ENCODE peak calls at places on chromosomes 5 and 9, in four cellular contexts. X is GM13977, J is heart left ventricle, F is germinal center. W is an unnamed sample.

GRCh38 chr9:96022445-96023031 is 147.0 kb downstream of the ERCC6L2 start:
- DNase-seq in J (peak), X (peak), F (no peak), W (peak)

GRCh38 chr5:148972958-148973357 is 89.9 kb downstream of the SH3TC2 start:
- DNase-seq in X (no peak), F (no peak), J (peak), W (peak)

GRCh38 chr9:35826071-35826701 is 2.3 kb downstream of the FAM221B start:
- DNase-seq in J (no peak), X (peak), F (peak), W (no peak)

GRCh38 chr5:111984044-111984443 is 227.1 kb upstream of the NREP start:
- DNase-seq in J (peak), F (no peak), X (peak), W (peak)

GRCh38 chr5:127320032-127320945 is 29.7 kb downstream of the MEGF10 start:
- DNase-seq in X (no peak), F (no peak), J (no peak), W (no peak)

GRCh38 chr9:127976498-127976897 is 4.3 kb downstream of the EEIG1 start:
- DNase-seq in X (no peak), J (peak), F (no peak), W (no peak)

GRCh38 chr5:142186821-142187594 is 78.4 kb downstream of the NDFIP1 start:
- DNase-seq in F (no peak), X (no peak), J (no peak), W (no peak)

GRCh38 chr5:140362875-140363630 is 3.1 kb downstream of the SLC4A9 start:
- DNase-seq in J (peak), F (peak), X (peak), W (peak)

GRCh38 chr9:23005061-23005690 is 558.6 kb downstream of the DMRTA1 start:
- DNase-seq in X (no peak), J (no peak), F (no peak), W (no peak)

GRCh38 chr5:112784726-112785125 is 47.0 kb downstream of the APC start:
- DNase-seq in F (no peak), X (no peak), J (no peak), W (no peak)

GRCh38 chr9:22237497-22238363 is 208.9 kb upstream of the DMRTA1 start:
- DNase-seq in J (no peak), X (no peak), F (no peak), W (no peak)

GRCh38 chr9:123637940-123638634 is 282.1 kb downstream of the CRB2 start:
- DNase-seq in F (no peak), X (no peak), J (no peak), W (no peak)

GRCh38 chr9:117268847-117269452 is 145.9 kb downstream of the ASTN2 start:
- DNase-seq in F (no peak), X (no peak), J (no peak), W (no peak)

GRCh38 chr5:96957125-96958041 is 21.5 kb downstream of the LNPEP start:
- DNase-seq in X (peak), J (no peak), F (no peak), W (no peak)

GRCh38 chr5:133670336-133670735 is 58.0 kb upstream of the FSTL4 start:
- DNase-seq in X (no peak), J (no peak), F (no peak), W (no peak)

GRCh38 chr5:78997090-78997489 is 12.0 kb upstream of the ARSB start:
- DNase-seq in F (no peak), X (no peak), J (no peak), W (no peak)

GRCh38 chr5:129963359-129963758 is 59.1 kb downstream of the CHSY3 start:
- DNase-seq in F (no peak), J (no peak), X (no peak), W (no peak)

GRCh38 chr5:67012241-67012640 is 184.4 kb downstream of the CD180 start:
- DNase-seq in F (no peak), X (no peak), J (no peak), W (no peak)

GRCh38 chr5:84372066-84372700 is 12.5 kb downstream of the EDIL3 start:
- DNase-seq in X (no peak), J (no peak), F (no peak), W (no peak)

GRCh38 chr9:8408575-8409190 is 609.1 kb upstream of the DMAC1 start:
- DNase-seq in X (no peak), J (no peak), F (no peak), W (no peak)

GRCh38 chr9:7150153-7150890 is 392.5 kb downstream of the KDM4C start:
- DNase-seq in X (no peak), F (no peak), J (no peak), W (no peak)

GRCh38 chr9:129135476-129135875 is 24.3 kb downstream of the PTPA start:
- DNase-seq in F (no peak), J (no peak), X (no peak), W (no peak)

GRCh38 chr5:90898330-90899013 is 339.9 kb downstream of the ADGRV1 start:
- DNase-seq in J (no peak), X (no peak), F (no peak), W (no peak)

GRCh38 chr5:151051066-151051930 is 29.5 kb downstream of the TNIP1 start:
- DNase-seq in X (peak), J (peak), F (peak), W (peak)